ENCODE peak calls at places on chromosomes 5 and 9, in six cellular contexts. One of them, this sample, is unnamed.

GRCh38 chr5:16965581-16965980 is 29.5 kb upstream of the MYO10 start:
- DNase-seq in GM12878: no peak
- DNase-seq in K562: no peak
- DNase-seq in A549: no peak
- DNase-seq in HepG2: no peak
- DNase-seq in SK-N-SH: no peak
- DNase-seq in this sample: no peak

GRCh38 chr5:124661317-124662141 is 84.9 kb downstream of the ZNF608 start:
- DNase-seq in GM12878: no peak
- DNase-seq in K562: peak
- DNase-seq in A549: peak
- DNase-seq in HepG2: peak
- DNase-seq in SK-N-SH: no peak
- DNase-seq in this sample: peak

GRCh38 chr9:113626735-113627495 is 163.4 kb downstream of the RGS3 start:
- DNase-seq in GM12878: no peak
- DNase-seq in K562: no peak
- DNase-seq in A549: no peak
- DNase-seq in HepG2: no peak
- DNase-seq in SK-N-SH: no peak
- DNase-seq in this sample: no peak

GRCh38 chr5:56827923-56828322 is 12.6 kb downstream of the MAP3K1 start:
- DNase-seq in GM12878: no peak
- DNase-seq in K562: peak
- DNase-seq in A549: no peak
- DNase-seq in HepG2: no peak
- DNase-seq in SK-N-SH: no peak
- DNase-seq in this sample: no peak

GRCh38 chr5:31774779-31775178 is 135.8 kb downstream of the PDZD2 start:
- DNase-seq in GM12878: no peak
- DNase-seq in K562: no peak
- DNase-seq in A549: no peak
- DNase-seq in HepG2: no peak
- DNase-seq in SK-N-SH: no peak
- DNase-seq in this sample: no peak

GRCh38 chr5:180785151-180785781 is 17.3 kb downstream of the MGAT1 start:
- DNase-seq in GM12878: no peak
- DNase-seq in K562: no peak
- DNase-seq in A549: no peak
- DNase-seq in HepG2: peak
- DNase-seq in SK-N-SH: no peak
- DNase-seq in this sample: no peak

GRCh38 chr5:84287964-84288363 is 96.7 kb downstream of the EDIL3 start:
- DNase-seq in GM12878: peak
- DNase-seq in K562: no peak
- DNase-seq in A549: peak
- DNase-seq in HepG2: no peak
- DNase-seq in SK-N-SH: no peak
- DNase-seq in this sample: no peak

GRCh38 chr5:134458676-134459403 is 47.2 kb upstream of the CDKN2AIPNL start:
- DNase-seq in GM12878: no peak
- DNase-seq in K562: no peak
- DNase-seq in A549: no peak
- DNase-seq in HepG2: no peak
- DNase-seq in SK-N-SH: no peak
- DNase-seq in this sample: no peak

GRCh38 chr5:228886-229285 is 10.8 kb downstream of the SDHA start:
- DNase-seq in GM12878: no peak
- DNase-seq in K562: no peak
- DNase-seq in A549: no peak
- DNase-seq in HepG2: no peak
- DNase-seq in SK-N-SH: no peak
- DNase-seq in this sample: no peak

GRCh38 chr9:22067196-22067595 is 58.1 kb upstream of the CDKN2B start:
- DNase-seq in GM12878: no peak
- DNase-seq in K562: no peak
- DNase-seq in A549: no peak
- DNase-seq in HepG2: no peak
- DNase-seq in SK-N-SH: no peak
- DNase-seq in this sample: no peak

GRCh38 chr5:39079147-39079546 is 4.9 kb upstream of the RICTOR start:
- DNase-seq in GM12878: no peak
- DNase-seq in K562: no peak
- DNase-seq in A549: peak
- DNase-seq in HepG2: no peak
- DNase-seq in SK-N-SH: no peak
- DNase-seq in this sample: no peak

GRCh38 chr9:126379661-126380365 is 53.2 kb downstream of the MVB12B start:
- DNase-seq in GM12878: no peak
- DNase-seq in K562: no peak
- DNase-seq in A549: no peak
- DNase-seq in HepG2: no peak
- DNase-seq in SK-N-SH: no peak
- DNase-seq in this sample: no peak

GRCh38 chr5:148939676-148940075 is 113.3 kb downstream of the ADRB2 start:
- DNase-seq in GM12878: no peak
- DNase-seq in K562: no peak
- DNase-seq in A549: peak
- DNase-seq in HepG2: no peak
- DNase-seq in SK-N-SH: no peak
- DNase-seq in this sample: no peak

GRCh38 chr9:86714976-86715375 is 232.3 kb downstream of the GAS1 start:
- DNase-seq in GM12878: no peak
- DNase-seq in K562: no peak
- DNase-seq in A549: no peak
- DNase-seq in HepG2: no peak
- DNase-seq in SK-N-SH: no peak
- DNase-seq in this sample: no peak

GRCh38 chr9:72996684-72997314 is 43.9 kb upstream of the ALDH1A1 start:
- DNase-seq in GM12878: no peak
- DNase-seq in K562: no peak
- DNase-seq in A549: no peak
- DNase-seq in HepG2: no peak
- DNase-seq in SK-N-SH: no peak
- DNase-seq in this sample: no peak

DNA sequence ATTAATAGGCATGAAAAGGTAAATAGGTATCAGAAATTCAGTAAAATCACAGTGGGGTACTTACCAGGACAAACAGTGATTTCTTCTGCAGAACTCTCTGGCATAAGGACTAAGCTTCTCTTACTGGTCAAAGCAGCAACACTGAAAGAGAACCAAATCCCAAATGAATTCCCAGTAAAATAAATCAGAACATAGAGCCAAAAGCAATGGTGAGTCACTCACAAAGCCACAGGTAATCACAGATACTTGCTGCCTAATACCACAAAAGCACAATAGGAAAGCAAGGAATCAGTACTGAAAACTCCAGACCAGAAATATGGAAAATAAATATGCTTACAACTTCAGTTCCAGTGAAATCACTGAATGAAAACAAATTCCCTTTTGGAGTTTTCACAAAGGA is 50.7 kb downstream of the UIMC1 start:
- DNase-seq in GM12878: no peak
- DNase-seq in K562: no peak
- DNase-seq in A549: no peak
- DNase-seq in HepG2: no peak
- DNase-seq in SK-N-SH: no peak
- DNase-seq in this sample: no peak
- TF ChIP-seq CHD2 in GM12878: no peak
- TF ChIP-seq CHD2 in K562: no peak
- TF ChIP-seq CHD2 in A549: no peak
- TF ChIP-seq CHD2 in HepG2: no peak
- TF ChIP-seq CHD2 in SK-N-SH: no peak
- TF ChIP-seq CHD2 in this sample: no peak

GRCh38 chr9:71716138-71716909 is 52.0 kb downstream of the CEMIP2 start:
- DNase-seq in GM12878: no peak
- DNase-seq in K562: no peak
- DNase-seq in A549: no peak
- DNase-seq in HepG2: no peak
- DNase-seq in SK-N-SH: peak
- DNase-seq in this sample: no peak
- TF ChIP-seq MAX in GM12878: no peak
- TF ChIP-seq MAX in K562: no peak
- TF ChIP-seq MAX in A549: no peak
- TF ChIP-seq MAX in HepG2: no peak
- TF ChIP-seq MAX in SK-N-SH: no peak
- TF ChIP-seq MAX in this sample: no peak

GRCh38 chr5:14932902-14933475 is 61.4 kb upstream of the ANKH start:
- DNase-seq in GM12878: no peak
- DNase-seq in K562: no peak
- DNase-seq in A549: no peak
- DNase-seq in HepG2: no peak
- DNase-seq in SK-N-SH: no peak
- DNase-seq in this sample: no peak
- TF ChIP-seq CHD2 in GM12878: no peak
- TF ChIP-seq CHD2 in K562: no peak
- TF ChIP-seq CHD2 in A549: no peak
- TF ChIP-seq CHD2 in HepG2: no peak
- TF ChIP-seq CHD2 in SK-N-SH: no peak
- TF ChIP-seq CHD2 in this sample: no peak

GRCh38 chr9:11148189-11148588 is 535.4 kb upstream of the PTPRD start:
- DNase-seq in GM12878: no peak
- DNase-seq in K562: no peak
- DNase-seq in A549: no peak
- DNase-seq in HepG2: no peak
- DNase-seq in SK-N-SH: no peak
- DNase-seq in this sample: no peak

GRCh38 chr9:11144750-11145149 is 531.9 kb upstream of the PTPRD start:
- DNase-seq in GM12878: no peak
- DNase-seq in K562: no peak
- DNase-seq in A549: no peak
- DNase-seq in HepG2: no peak
- DNase-seq in SK-N-SH: no peak
- DNase-seq in this sample: no peak

GRCh38 chr9:11142965-11143738 is 530.4 kb upstream of the PTPRD start:
- DNase-seq in GM12878: no peak
- DNase-seq in K562: no peak
- DNase-seq in A549: no peak
- DNase-seq in HepG2: no peak
- DNase-seq in SK-N-SH: no peak
- DNase-seq in this sample: no peak

DNA sequence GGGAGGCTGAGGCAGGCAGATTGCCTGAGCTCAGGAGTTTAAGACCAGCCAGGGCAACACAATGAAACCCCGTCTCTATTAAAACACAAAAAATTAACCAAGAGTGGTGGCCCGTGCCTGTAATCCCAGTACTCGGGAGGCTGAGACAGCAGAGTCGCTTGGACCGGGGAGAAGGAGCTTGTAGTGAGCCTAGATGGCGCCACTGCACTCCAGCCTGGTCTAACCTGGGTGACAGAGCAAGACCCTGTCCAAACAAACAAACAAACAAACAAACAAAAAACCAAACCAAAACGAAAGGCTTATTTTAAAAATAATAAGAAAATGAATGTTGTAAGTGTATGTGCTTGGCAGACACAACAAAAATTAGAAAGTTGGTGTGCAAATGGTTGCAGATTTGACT is 536.3 kb upstream of the PTPRD start:
- DNase-seq in GM12878: no peak
- DNase-seq in K562: no peak
- DNase-seq in A549: no peak
- DNase-seq in HepG2: no peak
- DNase-seq in SK-N-SH: no peak
- DNase-seq in this sample: peak
- TF ChIP-seq MAX in GM12878: no peak
- TF ChIP-seq MAX in K562: no peak
- TF ChIP-seq MAX in A549: no peak
- TF ChIP-seq MAX in HepG2: no peak
- TF ChIP-seq MAX in SK-N-SH: no peak
- TF ChIP-seq MAX in this sample: no peak

GRCh38 chr5:96602776-96603175 is 59.4 kb upstream of the CAST start:
- DNase-seq in GM12878: no peak
- DNase-seq in K562: no peak
- DNase-seq in A549: no peak
- DNase-seq in HepG2: no peak
- DNase-seq in SK-N-SH: no peak
- DNase-seq in this sample: no peak

GRCh38 chr5:96601200-96601599 is 61.0 kb upstream of the CAST start:
- DNase-seq in GM12878: no peak
- DNase-seq in K562: no peak
- DNase-seq in A549: no peak
- DNase-seq in HepG2: no peak
- DNase-seq in SK-N-SH: no peak
- DNase-seq in this sample: no peak

GRCh38 chr5:96597441-96598020 is 64.6 kb upstream of the CAST start:
- DNase-seq in GM12878: no peak
- DNase-seq in K562: no peak
- DNase-seq in A549: no peak
- DNase-seq in HepG2: no peak
- DNase-seq in SK-N-SH: no peak
- DNase-seq in this sample: no peak

GRCh38 chr5:96605144-96605543 is 57.0 kb upstream of the CAST start:
- DNase-seq in GM12878: no peak
- DNase-seq in K562: no peak
- DNase-seq in A549: no peak
- DNase-seq in HepG2: no peak
- DNase-seq in SK-N-SH: no peak
- DNase-seq in this sample: no peak

GRCh38 chr5:96601811-96602244 is 60.3 kb upstream of the CAST start:
- DNase-seq in GM12878: peak
- DNase-seq in K562: peak
- DNase-seq in A549: peak
- DNase-seq in HepG2: peak
- DNase-seq in SK-N-SH: peak
- DNase-seq in this sample: peak
- TF ChIP-seq CHD2 in GM12878: no peak
- TF ChIP-seq CHD2 in K562: no peak
- TF ChIP-seq CHD2 in A549: no peak
- TF ChIP-seq CHD2 in HepG2: no peak
- TF ChIP-seq CHD2 in SK-N-SH: no peak
- TF ChIP-seq CHD2 in this sample: no peak

GRCh38 chr5:126020770-126021169 is 402.4 kb upstream of the GRAMD2B start:
- DNase-seq in GM12878: no peak
- DNase-seq in K562: no peak
- DNase-seq in A549: no peak
- DNase-seq in HepG2: no peak
- DNase-seq in SK-N-SH: no peak
- DNase-seq in this sample: no peak

GRCh38 chr5:126014691-126015090 is 408.5 kb upstream of the GRAMD2B start:
- DNase-seq in GM12878: no peak
- DNase-seq in K562: no peak
- DNase-seq in A549: no peak
- DNase-seq in HepG2: no peak
- DNase-seq in SK-N-SH: no peak
- DNase-seq in this sample: no peak

GRCh38 chr5:126009566-126009965 is 413.6 kb upstream of the GRAMD2B start:
- DNase-seq in GM12878: no peak
- DNase-seq in K562: no peak
- DNase-seq in A549: no peak
- DNase-seq in HepG2: no peak
- DNase-seq in SK-N-SH: no peak
- DNase-seq in this sample: peak

GRCh38 chr5:126016256-126016655 is 407.0 kb upstream of the GRAMD2B start:
- DNase-seq in GM12878: no peak
- DNase-seq in K562: no peak
- DNase-seq in A549: no peak
- DNase-seq in HepG2: no peak
- DNase-seq in SK-N-SH: peak
- DNase-seq in this sample: no peak

GRCh38 chr5:126015244-126016054 is 407.8 kb upstream of the GRAMD2B start:
- DNase-seq in GM12878: no peak
- DNase-seq in K562: no peak
- DNase-seq in A549: no peak
- DNase-seq in HepG2: no peak
- DNase-seq in SK-N-SH: peak
- DNase-seq in this sample: no peak
- TF ChIP-seq MAX in GM12878: no peak
- TF ChIP-seq MAX in K562: no peak
- TF ChIP-seq MAX in A549: no peak
- TF ChIP-seq MAX in HepG2: no peak
- TF ChIP-seq MAX in SK-N-SH: no peak
- TF ChIP-seq MAX in this sample: no peak

GRCh38 chr5:103774736-103775135 is 212.1 kb upstream of the NUDT12 start:
- DNase-seq in GM12878: no peak
- DNase-seq in K562: no peak
- DNase-seq in A549: peak
- DNase-seq in HepG2: no peak
- DNase-seq in SK-N-SH: no peak
- DNase-seq in this sample: no peak
- TF ChIP-seq CHD2 in GM12878: no peak
- TF ChIP-seq CHD2 in K562: no peak
- TF ChIP-seq CHD2 in A549: no peak
- TF ChIP-seq CHD2 in HepG2: no peak
- TF ChIP-seq CHD2 in SK-N-SH: no peak
- TF ChIP-seq CHD2 in this sample: no peak